ENCODE peak calls at places on chromosomes 11 and 22, in five cellular contexts. Y is IMR-90, J is heart left ventricle, G is bronchial epithelial cell, S is HCT116. Q is an unnamed sample.
A peak's percentile ranks its signal among the peaks of the same experiment; 100 is the strongest.

GRCh38 chr11:69657456-69657910 is 16.5 kb downstream of the CCND1 start:
- DNase-seq in S (no peak), G (no peak), J (no peak), Y (no peak), Q (no peak)

GRCh38 chr11:18064035-18064434 is 18.0 kb upstream of the TPH1 start:
- DNase-seq in J (no peak), G (no peak), Y (no peak), S (no peak), Q (no peak)

GRCh38 chr11:133835258-133836075 is 9.8 kb downstream of the SPATA19 start:
- DNase-seq in G (peak; percentile 67), S (peak; percentile 47), Y (peak; percentile 4), J (no peak), Q (peak; percentile 60)

GRCh38 chr22:48139776-48140175 is 1377.3 kb downstream of the TBC1D22A start:
- DNase-seq in G (no peak), S (no peak), Y (no peak), J (no peak), Q (no peak)

GRCh38 chr11:120839846-120840402 is 184.0 kb upstream of the TBCEL start:
- DNase-seq in S (no peak), Y (no peak), G (no peak), J (no peak), Q (no peak)

GRCh38 chr11:95650271-95650670 is 139.3 kb downstream of the FAM76B start:
- DNase-seq in G (no peak), J (no peak), S (no peak), Y (no peak), Q (no peak)

GRCh38 chr11:7457211-7457610 is 28.1 kb upstream of the OLFML1 start:
- DNase-seq in J (no peak), G (peak; percentile 83), Y (no peak), S (no peak), Q (no peak)

GRCh38 chr11:119049081-119049480 is 7.9 kb downstream of the HYOU1 start:
- DNase-seq in G (no peak), Y (no peak), J (no peak), S (no peak), Q (no peak)

GRCh38 chr22:33971561-33971961 is 51.3 kb upstream of the LARGE1 start:
- DNase-seq in S (no peak), G (peak; percentile 1), J (no peak), Y (no peak), Q (no peak)

GRCh38 chr11:6531267-6531752 is 34.2 kb downstream of the DNHD1 start:
- DNase-seq in J (no peak), Y (peak; percentile 52), S (peak; percentile 45), G (peak; percentile 51), Q (peak; percentile 50)

GRCh38 chr11:2590951-2591754 is 108.6 kb downstream of the KCNQ1OT1 start:
- DNase-seq in Y (no peak), S (no peak), G (no peak), J (no peak), Q (no peak)

GRCh38 chr22:39528080-39528661 is 4.4 kb downstream of the RPS19BP1 start:
- DNase-seq in J (no peak), S (no peak), G (no peak), Y (no peak), Q (no peak)

GRCh38 chr22:33272866-33273265 is 214.7 kb upstream of the SYN3 start:
- DNase-seq in J (no peak), G (no peak), S (no peak), Y (no peak), Q (no peak)

GRCh38 chr11:11697796-11698195 is 76.0 kb upstream of the GALNT18 start:
- DNase-seq in Y (no peak), G (no peak), J (no peak), S (no peak), Q (no peak)

GRCh38 chr11:63779044-63779443 is 10.5 kb upstream of the ZFTA start:
- DNase-seq in Y (no peak), S (no peak), G (no peak), J (no peak), Q (no peak)

GRCh38 chr11:125451400-125452124 is 44.5 kb downstream of the FEZ1 start:
- DNase-seq in G (peak; percentile 17), Y (peak; percentile 25), J (peak; percentile 81), S (no peak), Q (peak; percentile 72)

GRCh38 chr11:101848262-101848661 is 66.5 kb upstream of the CEP126 start:
- DNase-seq in G (peak; percentile 34), Y (peak; percentile 44), J (no peak), S (no peak), Q (no peak)
- TF ChIP-seq CTCF in G (no peak), Y (peak; percentile 56), J (peak; percentile 55), S (no peak), Q (peak; percentile 79)

GRCh38 chr11:116499396-116500001 is 273.3 kb downstream of the BUD13 start:
- DNase-seq in G (peak; percentile 10), Y (peak; percentile 22), J (peak; percentile 74), S (peak; percentile 64), Q (peak; percentile 95)
- TF ChIP-seq CTCF in G (peak; percentile 51), Y (peak; percentile 46), J (peak; percentile 66), S (peak; percentile 76), Q (peak; percentile 93)

GRCh38 chr11:122360875-122361274 is 244.9 kb upstream of the BLID start:
- DNase-seq in G (no peak), S (no peak), J (no peak), Y (no peak), Q (no peak)
- TF ChIP-seq CTCF in G (no peak), S (peak; percentile 37), J (no peak), Y (peak; percentile 7), Q (no peak)

DNA sequence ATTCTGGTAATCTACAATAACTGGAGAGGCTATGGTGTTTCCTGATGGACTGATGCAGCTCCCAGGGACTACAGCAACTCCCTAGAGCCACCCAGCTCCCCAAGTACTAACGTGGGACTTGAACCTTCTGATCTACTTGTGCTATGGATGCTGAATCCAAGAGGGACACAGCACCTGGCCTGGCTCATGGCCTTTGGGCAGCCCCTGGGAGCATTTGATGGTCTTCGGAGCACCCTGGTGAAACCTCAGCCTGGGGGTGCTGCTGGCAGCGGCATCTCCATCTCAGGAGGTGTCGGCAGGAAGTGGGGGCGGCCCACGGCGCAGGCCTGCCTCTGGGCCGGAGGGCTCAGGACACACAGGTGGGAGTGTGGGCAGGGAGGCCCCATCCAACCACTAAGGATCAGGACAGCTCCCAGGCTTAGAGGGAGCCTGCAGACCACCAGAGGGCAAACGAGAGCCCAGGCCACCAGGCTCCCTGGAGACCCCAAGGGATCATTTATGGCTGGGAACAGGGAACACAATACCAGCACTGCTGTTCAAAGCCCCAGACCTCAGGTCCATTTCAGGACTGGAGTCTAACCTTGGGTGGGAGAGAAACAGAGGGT is 8.7 kb downstream of the EHD1 start:
- DNase-seq in S (no peak), Y (no peak), G (no peak), J (no peak), Q (no peak)
- TF ChIP-seq CTCF in S (no peak), Y (peak; percentile 29), G (peak; percentile 24), J (peak; percentile 44), Q (no peak)

GRCh38 chr22:37331034-37331428 is 48.7 kb downstream of the CYTH4 start:
- DNase-seq in S (no peak), Y (peak; percentile 79), J (no peak), G (peak; percentile 71), Q (no peak)

GRCh38 chr22:37329239-37330140 is 47.2 kb downstream of the CYTH4 start:
- DNase-seq in S (no peak), Y (peak; percentile 31), J (no peak), G (peak; percentile 83), Q (no peak)

GRCh38 chr22:37330200-37331033 is 48.1 kb downstream of the CYTH4 start:
- DNase-seq in Y (peak; percentile 90), S (peak; percentile 96), G (peak; percentile 91), J (no peak), Q (peak; percentile 74)

GRCh38 chr22:37333724-37334460 is 51.6 kb downstream of the CYTH4 start:
- DNase-seq in G (no peak), J (no peak), Y (no peak), S (no peak), Q (no peak)

GRCh38 chr22:37331811-37332536 is 49.7 kb downstream of the CYTH4 start:
- DNase-seq in Y (peak; percentile 38), S (no peak), J (no peak), G (no peak), Q (no peak)
- TF ChIP-seq CTCF in Y (no peak), S (peak; percentile 50), J (no peak), G (peak; percentile 2), Q (no peak)

DNA sequence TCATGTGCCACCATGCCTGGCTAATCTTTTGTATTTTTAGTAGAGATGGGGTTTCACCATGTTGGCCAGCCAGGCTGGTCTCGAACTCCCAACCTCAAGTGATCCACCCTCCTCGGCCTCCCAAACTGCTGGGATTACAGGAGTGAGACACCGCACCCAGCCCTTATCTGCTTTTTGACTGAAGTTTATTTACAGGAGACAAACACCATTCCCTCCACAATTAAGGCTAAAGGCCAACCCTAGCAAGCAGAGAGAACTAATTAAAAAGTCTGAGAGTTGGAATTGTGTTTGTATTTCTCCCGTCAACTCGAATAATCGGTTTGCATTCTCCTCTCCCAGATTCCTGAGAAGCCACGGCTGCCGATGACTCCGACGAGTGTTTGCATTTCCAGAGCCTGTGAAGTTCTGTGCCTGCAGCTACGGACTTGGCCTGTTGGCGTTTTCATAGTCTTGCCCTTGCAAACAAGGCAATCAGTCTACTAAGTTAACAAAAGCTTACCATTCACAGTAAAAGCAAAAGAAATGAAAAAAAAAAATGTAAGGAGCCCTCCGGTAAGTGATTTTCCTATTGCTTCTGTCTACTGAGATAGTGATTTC is 73.3 kb upstream of the NUP50 start:
- DNase-seq in S (no peak), J (no peak), Y (peak; percentile 65), G (peak; percentile 25), Q (no peak)
- TF ChIP-seq CTCF in S (no peak), J (no peak), Y (no peak), G (no peak), Q (no peak)

GRCh38 chr22:46618667-46619066 is 1.5 kb upstream of the GRAMD4 start:
- DNase-seq in J (peak; percentile 87), Y (no peak), S (no peak), G (no peak), Q (no peak)

GRCh38 chr22:46618104-46618647 is 2.0 kb upstream of the GRAMD4 start:
- DNase-seq in G (no peak), S (no peak), Y (no peak), J (no peak), Q (no peak)

GRCh38 chr22:46619240-46619829 is 851 bp upstream of the GRAMD4 start:
- DNase-seq in J (no peak), G (no peak), Y (no peak), S (no peak), Q (no peak)

GRCh38 chr22:46619830-46620501 is at the start of gene GRAMD4:
- DNase-seq in G (no peak), J (peak; percentile 83), S (no peak), Y (no peak), Q (no peak)

GRCh38 chr22:46617250-46618103 is 2.7 kb upstream of the GRAMD4 start:
- DNase-seq in Y (peak; percentile 20), J (no peak), S (no peak), G (no peak), Q (no peak)
- TF ChIP-seq CTCF in Y (no peak), J (no peak), S (no peak), G (no peak), Q (no peak)